ENCODE peak calls at places on chromosome 13, in four cellular contexts. Q is A549, B is K562, E is H1. U is an unnamed sample.

GRCh38 chr13:110625771-110626321 is 10.5 kb downstream of the NAXD start:
- DNase-seq in Q (no peak), B (no peak), E (no peak), U (no peak)

GRCh38 chr13:32538234-32538620 is 368 bp downstream of the N4BP2L2 start:
- DNase-seq in Q (no peak), B (peak; percentile 45), E (peak; percentile 46), U (peak; percentile 76)

GRCh38 chr13:43805681-43806128 is 18.9 kb upstream of the ENOX1 start:
- DNase-seq in Q (peak; percentile 65), B (no peak), E (no peak), U (no peak)

GRCh38 chr13:36763322-36763721 is 55.7 kb upstream of the RFXAP start:
- DNase-seq in Q (no peak), B (no peak), E (no peak), U (no peak)

GRCh38 chr13:97493471-97493870 is 59.5 kb downstream of the RAP2A start:
- DNase-seq in Q (no peak), B (no peak), E (no peak), U (no peak)

GRCh38 chr13:102195566-102196462 is 206.0 kb downstream of the FGF14 start:
- DNase-seq in Q (no peak), B (no peak), E (no peak), U (no peak)

GRCh38 chr13:66657165-66657895 is 572.8 kb downstream of the PCDH9 start:
- DNase-seq in Q (peak; percentile 98), B (no peak), E (no peak), U (peak; percentile 11)

GRCh38 chr13:34863360-34864135 is 78.5 kb upstream of the NBEA start:
- DNase-seq in Q (peak; percentile 75), B (no peak), E (no peak), U (peak; percentile 3)

GRCh38 chr13:24032252-24032651 is 128.3 kb upstream of the SPATA13 start:
- DNase-seq in Q (no peak), B (no peak), E (no peak), U (no peak)

GRCh38 chr13:32300406-32300805 is 14.8 kb downstream of the ZAR1L start:
- DNase-seq in Q (no peak), B (no peak), E (no peak), U (no peak)

GRCh38 chr13:77353980-77354379 is 27.1 kb upstream of the MYCBP2 start:
- DNase-seq in Q (no peak), B (no peak), E (no peak), U (no peak)

GRCh38 chr13:102869948-102870676 is 24.3 kb downstream of the ERCC5 start:
- DNase-seq in Q (no peak), B (no peak), E (no peak), U (no peak)

DNA sequence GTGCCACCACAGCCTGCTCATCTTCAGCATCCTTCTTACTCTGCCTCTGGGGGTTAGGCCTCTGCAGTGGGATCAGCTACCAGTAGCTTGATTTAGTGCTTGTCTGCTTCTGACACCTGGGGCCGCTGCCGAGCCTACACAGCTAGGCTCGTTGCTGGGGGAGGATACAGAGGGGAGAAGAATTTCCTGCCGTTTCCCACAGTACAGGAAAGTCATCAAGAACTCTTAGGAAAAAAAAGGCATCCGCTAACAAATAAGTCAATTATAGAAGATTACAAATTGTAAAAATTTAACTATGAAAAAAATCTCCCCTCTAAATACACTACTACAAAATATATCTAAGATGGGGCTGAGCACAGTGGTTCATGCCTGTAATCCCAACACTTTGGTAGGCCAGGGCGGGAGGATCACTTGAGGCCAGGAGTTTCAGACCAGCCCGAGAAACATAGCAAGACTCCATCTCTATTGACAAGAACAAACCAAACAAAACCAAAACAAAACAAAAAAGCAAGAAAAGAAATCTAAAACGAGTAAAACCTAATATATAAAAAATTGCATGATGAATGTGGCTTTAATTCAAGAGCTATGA is 26.7 kb downstream of the LATS2 start:
- DNase-seq in Q (no peak), B (no peak), E (no peak), U (no peak)
- TF ChIP-seq RNF2 in Q (no peak), B (no peak), E (no peak), U (no peak)

GRCh38 chr13:112601351-112601750 is 13.4 kb upstream of the TUBGCP3 start:
- DNase-seq in Q (no peak), B (no peak), E (no peak), U (no peak)

GRCh38 chr13:112608212-112608611 is 20.3 kb upstream of the TUBGCP3 start:
- DNase-seq in Q (no peak), B (no peak), E (no peak), U (no peak)

GRCh38 chr13:112603641-112604220 is 15.8 kb upstream of the TUBGCP3 start:
- DNase-seq in Q (no peak), B (no peak), E (no peak), U (no peak)

GRCh38 chr13:112606125-112607001 is 18.4 kb upstream of the TUBGCP3 start:
- DNase-seq in Q (peak; percentile 76), B (peak; percentile 90), E (peak; percentile 98), U (peak; percentile 65)

GRCh38 chr13:112605531-112605990 is 17.6 kb upstream of the TUBGCP3 start:
- DNase-seq in Q (no peak), B (no peak), E (no peak), U (no peak)
- TF ChIP-seq RNF2 in Q (no peak), B (no peak), E (no peak), U (no peak)

DNA sequence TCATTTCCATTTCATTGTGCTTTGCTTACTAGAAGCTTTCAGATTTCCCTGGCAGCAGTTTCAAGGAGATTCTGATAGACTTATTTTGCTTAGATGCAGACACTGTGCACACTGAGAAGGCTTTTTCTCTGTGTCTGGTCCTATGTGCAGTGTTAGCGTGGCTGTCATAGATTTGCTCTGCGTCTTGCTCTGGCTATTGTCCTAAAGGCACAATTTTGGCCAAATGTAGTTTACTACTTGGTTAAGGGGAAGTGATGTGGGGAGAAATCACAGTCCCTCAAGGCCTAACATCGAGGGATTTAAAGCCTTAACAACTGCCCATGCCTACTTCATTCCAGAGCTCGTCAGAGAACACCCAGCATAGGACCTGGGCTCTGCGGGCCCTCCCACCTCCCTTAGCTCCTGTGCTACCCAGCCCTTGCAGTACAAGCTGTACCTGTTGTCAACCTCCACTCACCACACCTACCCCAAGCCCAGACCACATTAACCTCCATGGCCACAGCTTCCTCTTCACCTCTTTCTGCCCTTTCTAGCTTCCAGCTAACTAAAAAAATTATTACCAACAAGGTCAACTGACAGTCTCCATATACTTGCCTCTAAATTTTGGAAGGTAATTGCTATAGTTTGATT is 38.9 kb upstream of the KATNAL1 start:
- DNase-seq in Q (no peak), B (no peak), E (no peak), U (no peak)
- TF ChIP-seq RNF2 in Q (no peak), B (no peak), E (no peak), U (no peak)

GRCh38 chr13:105527127-105527526 is 1008.3 kb downstream of the EFNB2 start:
- DNase-seq in Q (no peak), B (no peak), E (no peak), U (no peak)

GRCh38 chr13:105530468-105530867 is 1005.0 kb downstream of the EFNB2 start:
- DNase-seq in Q (no peak), B (no peak), E (no peak), U (no peak)
- TF ChIP-seq RNF2 in Q (no peak), B (no peak), E (no peak), U (no peak)

DNA sequence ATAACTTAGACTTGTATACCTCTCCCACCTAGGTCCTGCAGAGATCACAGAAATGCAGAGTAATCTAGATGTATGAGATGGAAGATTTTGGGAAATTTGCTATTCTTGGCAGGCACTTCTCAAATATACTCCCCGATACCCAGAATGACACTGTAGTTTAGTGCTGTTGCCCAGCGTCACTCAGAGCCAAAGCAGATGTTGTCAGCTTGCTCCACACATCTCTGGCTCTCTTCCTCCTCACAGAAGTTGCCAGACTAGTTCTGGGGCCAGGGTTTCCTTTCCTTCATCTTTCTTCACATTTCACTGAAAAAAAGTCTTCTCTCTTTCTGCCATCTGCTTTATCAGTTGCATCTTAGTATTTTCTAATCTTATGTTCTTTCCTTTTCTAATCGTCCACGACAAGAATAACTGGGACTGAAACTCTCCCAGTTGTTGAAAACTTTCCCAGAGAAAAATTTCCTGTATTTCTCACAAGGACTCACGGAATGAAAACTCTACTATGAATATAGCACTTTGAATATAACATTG is 251.4 kb downstream of the RGCC start:
- DNase-seq in Q (no peak), B (no peak), E (no peak), U (no peak)
- TF ChIP-seq RNF2 in Q (no peak), B (no peak), E (no peak), U (no peak)

GRCh38 chr13:47415048-47415447 is 518.2 kb upstream of the HTR2A start:
- DNase-seq in Q (no peak), B (no peak), E (no peak), U (no peak)

GRCh38 chr13:47420568-47420967 is 523.7 kb upstream of the HTR2A start:
- DNase-seq in Q (no peak), B (no peak), E (no peak), U (no peak)

GRCh38 chr13:47418206-47418920 is 521.5 kb upstream of the HTR2A start:
- DNase-seq in Q (no peak), B (no peak), E (no peak), U (no peak)

GRCh38 chr13:47417485-47417884 is 520.6 kb upstream of the HTR2A start:
- DNase-seq in Q (no peak), B (no peak), E (no peak), U (no peak)

GRCh38 chr13:47420012-47420411 is 523.2 kb upstream of the HTR2A start:
- DNase-seq in Q (no peak), B (no peak), E (no peak), U (no peak)
- TF ChIP-seq RNF2 in Q (no peak), B (no peak), E (no peak), U (no peak)

GRCh38 chr13:45809810-45810394 is 41.7 kb downstream of the SIAH3 start:
- DNase-seq in Q (no peak), B (no peak), E (no peak), U (no peak)
- TF ChIP-seq RNF2 in Q (no peak), B (no peak), E (no peak), U (no peak)

GRCh38 chr13:106917024-106917491 is 349.1 kb upstream of the ARGLU1 start:
- DNase-seq in Q (no peak), B (no peak), E (peak; percentile 58), U (no peak)
- TF ChIP-seq RNF2 in Q (no peak), B (no peak), E (no peak), U (no peak)

DNA sequence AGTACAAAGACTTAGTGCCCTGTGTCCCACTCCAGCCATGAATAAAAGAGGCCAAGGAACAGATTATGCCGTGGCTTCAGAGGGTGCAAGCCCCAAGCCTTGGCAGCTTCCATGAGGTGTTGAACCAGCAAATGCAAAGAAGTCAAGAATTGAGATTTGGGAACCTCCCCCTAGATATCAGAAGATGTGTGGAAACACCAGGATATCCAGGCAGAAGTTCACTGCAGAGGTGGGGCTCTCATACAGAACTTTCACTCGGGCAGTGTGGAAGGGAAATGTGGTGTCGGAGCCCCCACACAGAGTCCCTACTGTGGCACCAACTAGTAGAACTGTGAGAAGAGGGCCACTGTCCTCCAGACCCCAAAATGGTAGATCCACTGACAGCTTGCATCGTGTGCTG is 2421.4 kb downstream of the PCDH9 start:
- DNase-seq in Q (no peak), B (no peak), E (no peak), U (no peak)
- TF ChIP-seq RNF2 in Q (no peak), B (no peak), E (no peak), U (no peak)